ENCODE peak calls at places on chromosomes 3 and 15, in four cellular contexts. B is nephron progenitor cell, N is uterus, V is lung. L is an unnamed sample.

GRCh38 chr3:20075197-20075596 is 35.0 kb downstream of the KAT2B start:
- DNase-seq in B (no peak), N (no peak), V (no peak), L (no peak)

GRCh38 chr3:195859061-195859845 is 47.5 kb upstream of the MUC4 start:
- DNase-seq in B (peak), N (peak), V (peak), L (peak)

GRCh38 chr3:111735271-111735758 is 123.8 kb upstream of the PHLDB2 start:
- DNase-seq in B (no peak), N (no peak), V (no peak), L (no peak)

GRCh38 chr3:81735334-81735733 is 26.1 kb downstream of the GBE1 start:
- DNase-seq in B (no peak), N (no peak), V (no peak), L (no peak)

GRCh38 chr3:78645628-78646310 is 1122.0 kb downstream of the ROBO1 start:
- DNase-seq in B (peak), N (no peak), V (no peak), L (peak)

GRCh38 chr15:91411570-91411969 is 311.5 kb downstream of the SV2B start:
- DNase-seq in B (no peak), N (no peak), V (no peak), L (no peak)

GRCh38 chr3:8622873-8623725 is 21.5 kb downstream of the SSUH2 start:
- DNase-seq in B (peak), N (peak), V (peak), L (peak)

GRCh38 chr3:15694628-15695027 is 93.1 kb downstream of the BTD start:
- DNase-seq in B (no peak), N (no peak), V (no peak), L (no peak)

GRCh38 chr3:168693870-168694269 is 598.1 kb upstream of the GOLIM4 start:
- DNase-seq in B (no peak), N (no peak), V (no peak), L (no peak)

GRCh38 chr15:36810656-36811449 is 231.4 kb downstream of the CDIN1 start:
- DNase-seq in B (no peak), N (no peak), V (no peak), L (no peak)

GRCh38 chr15:41493205-41493901 is at the start of gene ITPKA:
- DNase-seq in B (peak), N (peak), V (peak), L (peak)

GRCh38 chr3:98733055-98733777 is 29.9 kb upstream of the ST3GAL6 start:
- DNase-seq in B (peak), N (peak), V (peak), L (peak)

GRCh38 chr15:74540135-74540760 is 772 bp upstream of the ARID3B start:
- DNase-seq in B (peak), N (no peak), V (no peak), L (peak)

GRCh38 chr15:41411031-41411430 is 5.9 kb upstream of the RTF1 start:
- DNase-seq in B (no peak), N (no peak), V (no peak), L (no peak)

GRCh38 chr3:53100818-53101466 is 29.3 kb downstream of the RFT1 start:
- DNase-seq in B (no peak), N (no peak), V (no peak), L (no peak)

GRCh38 chr15:98658831-98659699 is 10.7 kb downstream of the IGF1R start:
- DNase-seq in B (peak), N (peak), V (peak), L (peak)

GRCh38 chr15:43434436-43434835 is 58.5 kb downstream of the TP53BP1 start:
- DNase-seq in B (no peak), N (no peak), V (no peak), L (no peak)

GRCh38 chr3:12730511-12731234 is 28.4 kb downstream of the TMEM40 start:
- DNase-seq in B (no peak), N (no peak), V (no peak), L (no peak)

GRCh38 chr15:100043069-100043641 is 298.6 kb downstream of the ADAMTS17 start:
- DNase-seq in B (no peak), N (no peak), V (no peak), L (no peak)

GRCh38 chr3:28101672-28102071 is 139.7 kb upstream of the CMC1 start:
- DNase-seq in B (no peak), N (no peak), V (no peak), L (no peak)
- TF ChIP-seq CTCF in B (no peak), N (no peak), V (no peak), L (no peak)

GRCh38 chr3:22700876-22701275 is 502.3 kb upstream of the UBE2E2 start:
- DNase-seq in B (no peak), N (no peak), V (no peak), L (no peak)

GRCh38 chr3:22704571-22705354 is 498.4 kb upstream of the UBE2E2 start:
- DNase-seq in B (no peak), N (no peak), V (no peak), L (no peak)
- TF ChIP-seq CTCF in B (no peak), N (no peak), V (no peak), L (no peak)

DNA sequence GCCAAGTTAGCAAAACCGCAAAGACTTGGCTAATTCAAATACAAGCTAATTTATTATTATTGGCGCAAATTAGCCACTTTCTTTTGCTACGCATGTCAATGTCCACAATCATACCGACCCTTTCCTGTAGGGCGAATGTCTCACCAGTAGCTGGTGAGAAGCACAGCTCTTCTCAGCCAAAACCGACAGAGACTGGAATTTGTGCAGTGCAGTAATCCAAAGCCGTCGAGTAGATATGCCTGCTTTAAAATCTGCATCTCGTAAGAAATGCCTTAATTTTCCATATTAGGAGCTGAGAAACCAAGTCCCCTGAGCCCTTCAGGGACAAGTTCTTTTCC is 614 bp upstream of the MINDY2 start:
- DNase-seq in B (no peak), N (no peak), V (no peak), L (no peak)
- TF ChIP-seq CTCF in B (no peak), N (no peak), V (no peak), L (no peak)

DNA sequence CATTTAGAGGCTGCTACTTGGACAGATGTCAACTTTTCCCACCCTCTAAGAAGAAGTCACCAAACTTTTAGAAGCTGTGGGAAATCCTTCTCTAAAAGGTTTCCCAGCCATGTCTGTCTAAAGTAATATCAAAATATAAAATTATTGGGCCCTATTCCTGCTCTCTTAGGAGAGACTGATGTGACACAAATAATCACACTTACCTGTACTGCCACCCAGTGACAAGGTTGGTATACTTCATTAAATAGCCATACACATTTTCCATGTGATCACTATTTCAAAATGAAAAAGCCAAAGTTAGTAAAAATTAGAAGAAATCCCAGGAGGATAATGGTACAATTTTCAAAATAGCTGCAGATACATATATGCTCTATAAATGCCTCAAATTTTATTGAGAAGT is 12.6 kb downstream of the OSBPL11 start:
- DNase-seq in B (no peak), N (no peak), V (no peak), L (no peak)
- TF ChIP-seq CTCF in B (no peak), N (no peak), V (no peak), L (no peak)

GRCh38 chr3:43689766-43690399 is 855 bp upstream of the ABHD5 start:
- DNase-seq in B (no peak), N (no peak), V (no peak), L (peak)

GRCh38 chr3:43689166-43689565 is 1.6 kb upstream of the ABHD5 start:
- DNase-seq in B (no peak), N (no peak), V (no peak), L (no peak)

GRCh38 chr3:43691120-43692002 is 623 bp downstream of the ABHD5 start:
- DNase-seq in B (peak), N (peak), V (peak), L (peak)

GRCh38 chr3:43692085-43692484 is 1.3 kb downstream of the ABHD5 start:
- DNase-seq in B (no peak), N (no peak), V (no peak), L (no peak)

DNA sequence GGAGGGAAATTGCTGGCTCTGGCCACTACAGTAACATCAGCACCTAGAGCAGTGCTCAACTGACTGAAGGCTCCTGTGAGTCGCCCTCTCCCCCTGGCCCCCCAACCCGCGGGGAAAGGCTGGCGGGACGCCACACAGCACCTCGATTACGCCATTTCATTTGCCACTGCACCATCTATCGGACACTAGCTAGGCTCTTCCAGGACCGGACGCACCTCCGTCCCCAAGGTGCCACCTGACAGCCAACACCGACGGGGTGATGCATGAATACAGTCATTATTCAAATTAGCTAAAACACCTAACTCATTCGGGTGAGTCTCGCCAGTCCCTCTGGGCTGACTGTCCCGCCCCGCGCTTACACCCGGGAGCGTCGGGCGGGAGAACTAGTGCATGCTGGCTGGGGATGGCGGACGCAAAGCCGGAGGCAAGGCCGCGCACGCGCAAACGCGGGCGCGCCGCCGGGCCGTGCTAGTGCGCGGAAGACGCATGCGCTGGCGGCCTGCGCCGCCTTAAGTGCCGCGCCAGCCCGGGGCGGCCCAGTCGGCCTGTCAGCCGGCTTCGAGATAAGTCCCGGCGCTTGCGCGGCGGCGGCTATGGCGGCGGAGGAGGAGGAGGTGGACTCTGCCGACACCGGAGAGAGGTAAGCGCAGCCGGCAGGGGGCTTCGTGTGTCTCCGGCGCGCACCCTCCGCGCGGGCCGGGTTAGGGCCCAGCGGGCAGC is at the start of gene ABHD5:
- DNase-seq in B (peak), N (peak), V (peak), L (peak)
- TF ChIP-seq CTCF in B (peak), N (peak), V (no peak), L (no peak)

GRCh38 chr3:170483485-170484262 is 65.0 kb downstream of the CLDN11 start:
- DNase-seq in B (no peak), N (no peak), V (no peak), L (no peak)
- TF ChIP-seq CTCF in B (no peak), N (no peak), V (no peak), L (no peak)

GRCh38 chr3:57864853-57865252 is 108.7 kb downstream of the SLMAP start:
- DNase-seq in B (no peak), N (no peak), V (no peak), L (no peak)
- TF ChIP-seq CTCF in B (peak), N (peak), V (no peak), L (no peak)

DNA sequence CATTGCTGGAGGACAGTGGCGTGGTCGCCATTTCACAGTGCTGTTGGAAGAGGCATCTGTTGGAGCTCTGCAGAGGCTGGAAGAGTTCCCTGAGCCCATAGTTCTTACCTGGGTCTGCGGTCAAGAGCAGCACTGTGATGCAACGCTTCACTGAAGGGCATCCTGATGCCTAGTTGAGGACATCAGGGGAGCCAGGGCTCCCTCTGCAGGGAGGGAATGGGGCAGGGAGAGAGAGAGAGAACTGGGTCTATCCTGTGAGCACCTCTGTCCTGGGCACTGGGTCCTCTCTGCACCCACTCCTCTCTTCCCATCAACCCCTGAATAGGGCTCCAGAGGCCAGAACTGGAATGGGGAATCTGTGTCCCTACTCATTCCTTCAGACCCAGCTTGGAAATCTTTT is 23.9 kb upstream of the MOBP start:
- DNase-seq in B (no peak), N (no peak), V (no peak), L (no peak)
- TF ChIP-seq CTCF in B (no peak), N (no peak), V (no peak), L (no peak)

GRCh38 chr15:72728821-72729220 is 42.8 kb downstream of the BBS4 start:
- DNase-seq in B (no peak), N (no peak), V (no peak), L (no peak)

GRCh38 chr15:72733941-72734738 is 48.1 kb downstream of the BBS4 start:
- DNase-seq in B (no peak), N (no peak), V (no peak), L (no peak)

GRCh38 chr15:72735111-72735510 is 48.4 kb downstream of the ADPGK start:
- DNase-seq in B (no peak), N (no peak), V (no peak), L (no peak)

GRCh38 chr15:72737723-72738122 is 45.8 kb downstream of the ADPGK start:
- DNase-seq in B (no peak), N (no peak), V (no peak), L (no peak)

GRCh38 chr15:72732554-72732953 is 46.5 kb downstream of the BBS4 start:
- DNase-seq in B (no peak), N (no peak), V (no peak), L (no peak)
- TF ChIP-seq CTCF in B (no peak), N (no peak), V (no peak), L (no peak)